ENCODE peak calls at places on chromosomes 16 and 17, in eight cellular contexts. Q, W, C, O, N, F, P and R are unnamed samples. For H3K4me1, the result is how much of the 10 kb centered on the place peaks cover.

GRCh38 chr17:43917348-43918025 is 10.2 kb upstream of the MPP2 start:
- DNase-seq in O (no peak), W (no peak), F (no peak), C (peak), P (peak), N (no peak), Q (peak), R (peak)

GRCh38 chr17:63358111-63358839 is 87.8 kb downstream of the CYB561 start:
- DNase-seq in F (no peak), N (no peak), O (no peak), P (no peak), Q (no peak), W (no peak), C (no peak), R (no peak)

GRCh38 chr16:69089091-69089912 is 16.2 kb upstream of the HAS3 start:
- DNase-seq in W (no peak), O (no peak), F (peak), P (peak), C (no peak), Q (no peak), N (no peak), R (peak)

GRCh38 chr16:49698931-49699715 is 156.8 kb downstream of the ZNF423 start:
- DNase-seq in W (no peak), C (no peak), P (peak), O (no peak), Q (no peak), N (peak), F (peak), R (peak)

GRCh38 chr17:17525331-17525730 is 29.1 kb upstream of the RASD1 start:
- DNase-seq in N (no peak), Q (no peak), O (no peak), W (peak), P (no peak), C (no peak), F (no peak), R (no peak)

GRCh38 chr16:49281481-49281842 is at the start of gene CBLN1:
- DNase-seq in N (no peak), P (no peak), O (no peak), C (no peak), W (no peak), F (no peak), Q (no peak), R (no peak)

GRCh38 chr16:51853586-51853985 is 693.4 kb downstream of the TOX3 start:
- DNase-seq in P (peak), W (no peak), O (no peak), N (no peak), F (no peak), Q (no peak), C (no peak), R (no peak)

GRCh38 chr17:44400226-44400847 is 10.9 kb upstream of the ITGA2B start:
- DNase-seq in O (no peak), Q (no peak), C (no peak), P (peak), F (no peak), W (no peak), N (no peak), R (no peak)

GRCh38 chr16:5791011-5791410 is 693.4 kb upstream of the EEF2KMT start:
- DNase-seq in C (no peak), F (no peak), Q (no peak), N (no peak), P (no peak), W (no peak), O (no peak), R (no peak)

GRCh38 chr17:37671813-37672544 is 28.7 kb upstream of the DDX52 start:
- DNase-seq in C (no peak), F (no peak), O (no peak), Q (no peak), N (no peak), P (no peak), W (no peak), R (peak)

GRCh38 chr17:70661342-70662222 is 492.2 kb downstream of the KCNJ2 start:
- DNase-seq in W (no peak), N (no peak), O (no peak), Q (no peak), C (no peak), P (no peak), F (no peak), R (no peak)

GRCh38 chr16:75264531-75264998 is 13.1 kb upstream of the BCAR1 start:
- DNase-seq in W (no peak), P (no peak), C (no peak), N (peak), Q (no peak), O (no peak), F (no peak), R (no peak)

GRCh38 chr17:44204453-44204882 is 4.8 kb upstream of the ATXN7L3 start:
- DNase-seq in F (no peak), P (no peak), Q (no peak), W (no peak), C (no peak), O (no peak), N (no peak), R (no peak)

GRCh38 chr17:43360376-43360738 is 38.4 kb upstream of the ARL4D start:
- DNase-seq in Q (no peak), C (peak), O (peak), N (peak), P (no peak), F (peak), W (no peak), R (no peak)

GRCh38 chr16:1705688-1706385 is at the start of gene MAPK8IP3:
- DNase-seq in F (peak), N (peak), W (peak), C (peak), P (peak), O (peak), Q (peak), R (peak)

GRCh38 chr17:6461246-6461645 is 17.0 kb downstream of the PIMREG start:
- DNase-seq in N (no peak), Q (peak), W (peak), P (no peak), O (no peak), F (no peak), C (no peak), R (no peak)

GRCh38 chr17:40687106-40687505 is 16.4 kb downstream of the KRT24 start:
- DNase-seq in F (no peak), W (no peak), N (no peak), P (no peak), C (no peak), O (no peak), Q (no peak), R (no peak)

GRCh38 chr16:19664166-19664565 is 53.9 kb downstream of the KNOP1 start:
- DNase-seq in W (no peak), O (no peak), Q (no peak), C (no peak), N (no peak), F (no peak), P (no peak), R (no peak)

GRCh38 chr17:2009737-2010136 is 15.4 kb downstream of the RTN4RL1 start:
- DNase-seq in W (no peak), F (no peak), C (no peak), O (no peak), Q (no peak), P (no peak), N (no peak), R (no peak)

GRCh38 chr17:2057714-2058520 is 3.0 kb downstream of the HIC1 start:
- DNase-seq in F (no peak), W (peak), Q (peak), O (no peak), C (peak), N (no peak), P (no peak), R (peak)

GRCh38 chr16:117381-118365 is 20.8 kb downstream of the NPRL3 start:
- DNase-seq in N (peak), P (peak), F (peak), Q (peak), C (peak), W (peak), O (peak), R (peak)

GRCh38 chr16:11711662-11712061 is 31.0 kb downstream of the TXNDC11 start:
- DNase-seq in W (no peak), C (no peak), O (no peak), P (no peak), N (no peak), Q (no peak), F (no peak), R (no peak)

GRCh38 chr16:11705311-11705710 is 37.1 kb downstream of the SNN start:
- DNase-seq in Q (no peak), O (peak), N (no peak), C (no peak), F (no peak), P (no peak), W (no peak), R (no peak)

GRCh38 chr16:11706180-11706742 is 36.4 kb downstream of the TXNDC11 start:
- DNase-seq in N (peak), Q (no peak), C (no peak), O (no peak), F (no peak), P (no peak), W (no peak), R (no peak)

GRCh38 chr16:11707679-11708197 is 34.9 kb downstream of the TXNDC11 start:
- DNase-seq in W (no peak), F (no peak), P (no peak), C (no peak), O (no peak), Q (no peak), N (no peak), R (no peak)

GRCh38 chr16:11708421-11708820 is 34.2 kb downstream of the TXNDC11 start:
- DNase-seq in O (no peak), Q (no peak), P (no peak), W (no peak), F (no peak), C (no peak), N (no peak), R (no peak)
- H3K4me1 ChIP-seq in O (under half), Q (under half), P (under half), W (under half), F (under half), C (under half), N (half or more), R (under half)

GRCh38 chr17:10621397-10621796 is 35.7 kb downstream of the MYH3 start:
- DNase-seq in Q (no peak), O (no peak), W (no peak), F (no peak), C (no peak), P (no peak), N (peak), R (no peak)
- TF ChIP-seq CTCF in Q (no peak), O (no peak), W (no peak), F (no peak), C (no peak), P (no peak), N (no peak), R (no peak)

DNA sequence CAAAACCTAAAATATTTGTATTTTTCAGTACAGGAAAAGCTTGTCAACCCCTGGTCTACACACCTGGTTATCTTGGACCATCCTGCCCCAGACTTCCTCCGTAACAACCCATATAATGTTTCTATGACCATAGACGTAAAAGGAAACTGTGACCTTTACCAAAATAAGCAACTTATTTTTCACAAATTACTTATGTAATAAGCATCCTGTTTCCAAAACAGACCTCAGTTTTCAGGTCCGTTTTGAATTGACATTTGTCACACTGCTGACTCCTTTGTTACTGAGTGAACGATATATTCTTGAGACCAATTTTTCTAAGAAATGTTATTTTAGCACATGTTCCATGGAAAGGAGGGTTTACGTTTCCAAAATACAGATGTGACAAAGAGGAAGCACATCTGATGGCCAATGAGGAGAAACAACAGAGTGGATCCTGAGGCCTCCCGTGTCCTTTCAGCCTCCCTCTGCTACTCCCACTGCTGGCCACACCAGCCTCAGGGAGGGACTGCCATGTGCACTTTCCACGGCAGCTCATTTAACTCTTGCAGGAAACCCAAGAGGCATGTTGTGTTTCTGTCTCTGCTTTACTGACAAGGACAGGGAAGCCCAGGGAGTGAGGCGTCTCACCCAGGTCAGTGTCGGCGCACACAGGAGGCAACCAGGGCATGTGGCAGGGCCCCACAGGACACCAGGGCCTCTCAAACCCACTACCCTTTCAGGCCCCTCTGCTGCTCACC is 20.1 kb upstream of the ALDH3A1 start:
- DNase-seq in C (no peak), F (no peak), W (no peak), P (no peak), O (no peak), N (no peak), Q (no peak), R (no peak)
- H3K4me1 ChIP-seq in C (under half), F (under half), W (under half), P (under half), O (under half), N (under half), Q (under half), R (under half)

GRCh38 chr17:57672205-57672632 is 72.9 kb downstream of the CCDC182 start:
- DNase-seq in O (peak), N (no peak), C (peak), Q (no peak), W (no peak), F (no peak), P (no peak), R (no peak)
- TF ChIP-seq CTCF in O (no peak), N (peak), C (peak), Q (no peak), W (no peak), F (no peak), P (no peak), R (no peak)

GRCh38 chr16:47026492-47026891 is 53.0 kb upstream of the DNAJA2 start:
- DNase-seq in F (no peak), C (no peak), O (no peak), P (no peak), W (no peak), N (no peak), Q (no peak), R (peak)
- H3K4me1 ChIP-seq in F (under half), C (under half), O (under half), P (under half), W (under half), N (under half), Q (under half), R (under half)

DNA sequence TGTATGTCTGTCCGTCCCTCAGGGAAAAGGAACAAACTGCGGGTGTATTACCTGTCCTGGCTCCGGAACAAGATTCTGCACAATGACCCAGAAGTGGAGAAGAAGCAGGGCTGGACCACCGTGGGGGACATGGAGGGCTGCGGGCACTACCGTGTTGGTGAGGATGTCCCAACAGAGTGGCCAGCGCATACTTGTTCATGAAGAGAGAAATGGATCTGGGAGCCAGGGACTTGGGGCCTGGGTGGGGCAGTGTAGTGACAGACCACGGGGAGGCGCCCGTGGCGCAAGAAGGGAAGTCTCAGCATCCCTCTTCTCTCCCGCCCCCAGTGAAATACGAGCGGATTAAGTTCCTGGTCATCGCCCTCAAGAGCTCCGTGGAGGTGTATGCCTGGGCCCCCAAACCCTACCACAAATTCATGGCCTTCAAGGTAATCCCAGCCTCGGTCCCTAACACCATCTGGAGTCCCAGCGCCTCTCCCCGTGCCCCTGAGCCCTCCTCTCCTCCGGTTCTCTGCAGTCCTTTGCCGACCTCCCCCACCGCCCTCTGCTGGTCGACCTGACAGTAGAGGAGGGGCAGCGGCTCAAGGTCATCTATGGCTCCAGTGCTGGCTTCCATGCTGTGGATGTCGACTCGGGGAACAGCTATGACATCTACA is 3.5 kb upstream of the C17orf107 start:
- DNase-seq in F (no peak), O (no peak), C (no peak), W (peak), N (no peak), P (peak), Q (peak), R (peak)
- TF ChIP-seq CTCF in F (peak), O (no peak), C (no peak), W (no peak), N (no peak), P (peak), Q (no peak), R (peak)

GRCh38 chr17:76710863-76711611 is at the start of gene MXRA7:
- DNase-seq in Q (peak), P (peak), C (peak), W (peak), N (peak), O (peak), F (peak), R (peak)
- H3K4me1 ChIP-seq in Q (under half), P (under half), C (under half), W (under half), N (half or more), O (under half), F (under half), R (under half)